ENCODE peak calls at places on chromosomes 1 and 21, in five cellular contexts. L, G, W, I and B are unnamed samples.

GRCh38 chr1:116265931-116266863 is 106.8 kb upstream of the ATP1A1 start:
- DNase-seq in G (no peak), I (no peak), L (no peak), W (no peak), B (no peak)

GRCh38 chr1:15231714-15232201 is 15.3 kb upstream of the FHAD1 start:
- DNase-seq in I (no peak), W (no peak), L (peak; percentile 28), G (peak; percentile 17), B (no peak)

GRCh38 chr1:104476126-104476525 is 726.4 kb downstream of the AMY1C start:
- DNase-seq in G (no peak), W (no peak), I (no peak), L (peak; percentile 7), B (no peak)

GRCh38 chr1:183932412-183932811 is 105.1 kb downstream of the COLGALT2 start:
- DNase-seq in W (no peak), I (no peak), L (no peak), G (no peak), B (no peak)

GRCh38 chr21:27647921-27648320 is 681.0 kb upstream of the ADAMTS5 start:
- DNase-seq in L (peak; percentile 50), W (no peak), G (no peak), I (no peak), B (no peak)

GRCh38 chr21:46111193-46111571 is 13.3 kb downstream of the COL6A2 start:
- DNase-seq in L (no peak), G (no peak), I (no peak), W (no peak), B (peak; percentile 22)

GRCh38 chr1:101338714-101339430 is 102.1 kb downstream of the S1PR1 start:
- DNase-seq in I (no peak), G (peak; percentile 67), L (no peak), W (no peak), B (no peak)

GRCh38 chr1:103514920-103515503 is 10.5 kb upstream of the RNPC3 start:
- DNase-seq in I (peak; percentile 46), L (peak; percentile 67), G (peak; percentile 78), W (no peak), B (no peak)

GRCh38 chr1:56709269-56709880 is 64.3 kb downstream of the PRKAA2 start:
- DNase-seq in G (peak; percentile 87), I (peak; percentile 40), W (no peak), L (peak; percentile 63), B (no peak)

GRCh38 chr1:245611251-245611650 is 456.5 kb downstream of the KIF26B start:
- DNase-seq in I (no peak), W (no peak), L (no peak), G (no peak), B (no peak)

GRCh38 chr21:42696516-42697040 is 43.2 kb downstream of the PDE9A start:
- DNase-seq in G (no peak), I (no peak), W (no peak), L (no peak), B (peak; percentile 19)

GRCh38 chr1:18789246-18789645 is 70.2 kb downstream of the TAS1R2 start:
- DNase-seq in G (no peak), L (no peak), W (no peak), I (no peak), B (no peak)

GRCh38 chr1:206937437-206937836 is 8.8 kb downstream of the PIGR start:
- DNase-seq in L (no peak), I (no peak), G (no peak), W (no peak), B (no peak)

GRCh38 chr1:199982606-199983005 is 44.9 kb upstream of the NR5A2 start:
- DNase-seq in L (no peak), W (no peak), I (no peak), G (no peak), B (no peak)

GRCh38 chr1:37073752-37074151 is 39.4 kb upstream of the GRIK3 start:
- DNase-seq in W (no peak), L (no peak), I (no peak), G (no peak), B (no peak)

GRCh38 chr21:46347791-46348381 is 23.9 kb downstream of the PCNT start:
- DNase-seq in L (no peak), W (no peak), G (no peak), I (no peak), B (no peak)

GRCh38 chr1:112083487-112083886 is 94.0 kb upstream of the KCND3 start:
- DNase-seq in L (peak; percentile 13), G (peak; percentile 41), I (peak; percentile 37), W (no peak), B (no peak)

GRCh38 chr1:116129537-116129936 is 18.3 kb downstream of the MAB21L3 start:
- DNase-seq in I (no peak), G (no peak), W (no peak), L (no peak), B (no peak)

GRCh38 chr1:175554586-175554985 is 188.8 kb downstream of the TNR start:
- DNase-seq in G (no peak), L (peak; percentile 66), W (no peak), I (no peak), B (no peak)

GRCh38 chr1:62040450-62040849 is 154.2 kb upstream of the L1TD1 start:
- DNase-seq in W (no peak), I (no peak), G (no peak), L (no peak), B (no peak)

GRCh38 chr1:27430903-27431653 is 38.7 kb downstream of the GPR3 start:
- DNase-seq in L (peak; percentile 33), G (no peak), I (no peak), W (no peak), B (no peak)

GRCh38 chr1:200179781-200180160 is 152.3 kb downstream of the NR5A2 start:
- DNase-seq in I (no peak), W (no peak), L (peak; percentile 7), G (no peak), B (no peak)

GRCh38 chr1:7589774-7590425 is 181.2 kb upstream of the VAMP3 start:
- DNase-seq in I (no peak), G (no peak), W (no peak), L (no peak), B (no peak)

GRCh38 chr21:28884976-28885852 is 107.5 kb downstream of the LTN1 start:
- DNase-seq in L (peak; percentile 89), G (peak; percentile 96), I (peak; percentile 72), W (peak; percentile 51), B (peak; percentile 85)

GRCh38 chr1:24904731-24905354 is 25.2 kb downstream of the RUNX3 start:
- DNase-seq in L (no peak), W (no peak), I (no peak), G (no peak), B (peak; percentile 22)

GRCh38 chr1:212710566-212710965 is 10.9 kb upstream of the BATF3 start:
- DNase-seq in G (no peak), I (no peak), L (no peak), W (no peak), B (no peak)

GRCh38 chr1:18950415-18951026 is 6.0 kb downstream of the IFFO2 start:
- DNase-seq in I (no peak), W (no peak), L (no peak), G (peak; percentile 70), B (no peak)

GRCh38 chr21:41045534-41046268 is 122.3 kb upstream of the BACE2 start:
- DNase-seq in L (no peak), W (peak; percentile 9), I (peak; percentile 26), G (no peak), B (peak; percentile 60)

GRCh38 chr1:224149733-224150132 is 33.3 kb upstream of the DEGS1 start:
- DNase-seq in L (no peak), W (no peak), G (peak; percentile 59), I (no peak), B (no peak)

GRCh38 chr1:169495050-169495740 is 9.5 kb upstream of the SLC19A2 start:
- DNase-seq in G (peak; percentile 43), I (no peak), L (peak; percentile 30), W (no peak), B (no peak)

GRCh38 chr1:151574575-151575529 is 34.7 kb downstream of the TUFT1 start:
- DNase-seq in W (no peak), I (no peak), L (peak; percentile 44), G (peak; percentile 38), B (no peak)

GRCh38 chr1:59879556-59879955 is 47.0 kb downstream of the CYP2J2 start:
- DNase-seq in G (peak; percentile 89), L (peak; percentile 60), W (no peak), I (peak; percentile 54), B (peak; percentile 63)

GRCh38 chr1:180571832-180572636 is 13.3 kb downstream of the OVAAL start:
- DNase-seq in G (no peak), I (no peak), L (no peak), W (no peak), B (no peak)

GRCh38 chr21:19256934-19257660 is 853.5 kb upstream of the TMPRSS15 start:
- DNase-seq in G (no peak), W (no peak), L (no peak), I (no peak), B (no peak)

DNA sequence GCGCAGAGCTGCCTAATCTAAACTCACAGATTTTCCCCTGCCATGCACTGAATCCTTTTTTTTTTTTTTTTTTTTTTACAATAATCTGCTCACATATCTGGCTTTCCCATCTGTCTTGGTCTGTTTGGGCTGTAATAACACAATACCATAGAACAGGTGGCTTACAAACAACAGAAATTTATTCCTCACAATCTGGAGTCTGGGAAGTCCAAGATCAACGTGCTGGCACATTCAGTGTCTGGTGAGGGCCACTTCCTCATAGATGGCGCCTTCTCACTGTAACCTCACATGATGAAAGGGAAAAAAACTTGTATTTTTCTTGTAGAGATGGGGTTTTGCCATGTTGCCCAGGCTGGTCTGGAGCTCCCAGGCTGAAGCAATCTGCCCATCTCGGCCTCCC is 13.0 kb upstream of the PARP1 start:
- DNase-seq in W (no peak), I (no peak), G (no peak), L (no peak), B (no peak)
- H2BK12ac ChIP-seq in W (no peak overlapping the region), I (no peak overlapping the region), G (no peak overlapping the region), L (no peak overlapping the region), B (no peak overlapping the region)

DNA sequence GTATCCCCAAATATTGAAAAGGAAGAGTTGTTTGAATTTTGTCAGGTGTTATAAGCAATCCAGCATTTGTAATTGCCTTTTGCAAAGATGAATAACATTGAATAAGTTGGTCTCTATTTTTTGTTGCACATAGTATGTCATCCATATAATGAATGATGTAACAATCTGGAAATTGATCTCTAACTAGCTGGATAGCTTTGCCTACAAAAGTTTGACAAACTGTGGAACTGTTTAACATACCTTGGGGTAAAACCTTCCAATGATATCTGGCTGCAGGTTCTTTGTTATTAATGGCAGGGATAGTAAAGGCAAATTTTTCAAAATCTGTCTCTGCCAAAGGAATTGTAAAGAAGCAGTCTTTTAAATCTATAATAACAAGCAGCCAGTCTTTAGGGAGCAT is 7.6 kb downstream of the DAP3 start:
- DNase-seq in I (no peak), G (no peak), W (no peak), L (no peak), B (no peak)
- H2BK12ac ChIP-seq in I (no peak overlapping the region), G (no peak overlapping the region), W (no peak overlapping the region), L (no peak overlapping the region), B (no peak overlapping the region)

DNA sequence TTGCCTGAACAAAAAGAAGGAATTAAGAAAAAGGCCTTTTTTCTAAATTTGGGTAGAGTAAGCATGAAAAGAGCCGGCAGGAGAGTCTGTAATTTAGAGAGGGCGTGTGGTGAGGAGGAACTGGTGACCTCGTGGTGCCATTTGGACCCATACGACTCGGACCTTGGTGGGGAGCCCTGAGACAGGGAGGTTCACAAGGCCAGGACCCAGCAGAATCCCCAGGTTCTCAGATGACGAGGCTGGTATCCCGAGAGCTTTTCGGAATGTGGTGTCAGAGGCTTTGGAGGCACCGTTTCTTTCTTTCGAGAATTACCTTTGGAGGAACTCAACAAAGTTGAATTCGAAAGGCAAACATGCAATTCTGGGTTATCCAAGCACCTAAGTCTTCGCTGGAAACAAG is 34.8 kb downstream of the CLIC6 start:
- DNase-seq in W (no peak), G (peak; percentile 45), L (no peak), I (no peak), B (no peak)
- H2BK12ac ChIP-seq in W (no peak overlapping the region), G (no peak overlapping the region), L (no peak overlapping the region), I (no peak overlapping the region), B (no peak overlapping the region)

GRCh38 chr1:201262963-201263608 is 20.2 kb upstream of the PKP1 start:
- DNase-seq in G (peak; percentile 85), W (no peak), L (no peak), I (no peak), B (no peak)
- H2BK12ac ChIP-seq in G (no peak overlapping the region), W (no peak overlapping the region), L (no peak overlapping the region), I (no peak overlapping the region), B (no peak overlapping the region)